ENCODE peak calls at places on chromosomes 3 and 15, in nine cellular contexts. K is astrocyte, C is osteoblast, F is stomach, U is fibroblast of pulmonary artery, G is upper lobe of right lung, I is fibroblast of lung, H is hepatocyte, Q is heart right ventricle. D is an unnamed sample.

GRCh38 chr15:94164202-94164807 is 67.1 kb upstream of the MCTP2 start:
- DNase-seq in K (no peak), F (peak), C (no peak), U (peak), Q (peak), G (no peak), H (peak), I (peak), D (peak)

GRCh38 chr15:80317389-80318169 is 65.6 kb upstream of the CTXND1 start:
- DNase-seq in C (peak), F (no peak), I (peak), U (peak), Q (peak), H (peak), K (peak), G (peak), D (peak)

GRCh38 chr3:42066516-42067181 is 24.5 kb upstream of the TRAK1 start:
- DNase-seq in I (peak), H (no peak), F (no peak), U (peak), Q (peak), C (peak), K (peak), G (no peak), D (peak)

GRCh38 chr15:51579012-51579411 is 43.6 kb downstream of the DMXL2 start:
- DNase-seq in F (no peak), U (peak), I (peak), H (no peak), Q (no peak), K (no peak), G (no peak), C (no peak), D (peak)

GRCh38 chr15:92807971-92808571 is 92.1 kb upstream of the CHD2 start:
- DNase-seq in U (peak), Q (peak), K (no peak), I (no peak), H (peak), F (no peak), G (no peak), C (peak), D (peak)

GRCh38 chr15:98754283-98755022 is 106.1 kb downstream of the IGF1R start:
- DNase-seq in U (peak), C (peak), Q (no peak), H (no peak), F (no peak), K (peak), G (no peak), I (peak), D (peak)

GRCh38 chr15:60469893-60470641 is 8.9 kb downstream of the ICE2 start:
- DNase-seq in H (no peak), I (no peak), F (no peak), Q (no peak), K (no peak), C (no peak), G (no peak), U (peak), D (peak)

GRCh38 chr15:95919460-95919859 is 411.0 kb upstream of the NR2F2 start:
- DNase-seq in Q (no peak), I (peak), K (peak), H (no peak), G (no peak), F (no peak), U (peak), C (no peak), D (no peak)

GRCh38 chr15:64651573-64652260 is 123.7 kb downstream of the RBPMS2 start:
- DNase-seq in G (no peak), H (peak), I (no peak), U (no peak), C (no peak), K (no peak), F (no peak), Q (no peak), D (peak)

GRCh38 chr3:10374311-10374710 is 53.4 kb upstream of the SEC13 start:
- DNase-seq in Q (no peak), C (no peak), G (no peak), I (no peak), F (no peak), K (no peak), H (no peak), U (no peak), D (no peak)

GRCh38 chr15:55218068-55218467 is 21.3 kb upstream of the RSL24D1 start:
- DNase-seq in H (no peak), U (no peak), Q (no peak), F (no peak), I (no peak), G (no peak), K (no peak), C (no peak), D (no peak)

GRCh38 chr3:187989458-187990153 is 164.4 kb upstream of the LPP start:
- DNase-seq in H (no peak), U (no peak), G (no peak), I (no peak), F (no peak), Q (no peak), C (no peak), K (peak), D (no peak)

GRCh38 chr3:139339219-139339906 is 4.5 kb upstream of the MRPS22 start:
- DNase-seq in Q (no peak), I (no peak), H (no peak), F (no peak), U (no peak), G (no peak), C (no peak), K (peak), D (no peak)

GRCh38 chr3:14562441-14562840 is 22.3 kb upstream of the GRIP2 start:
- DNase-seq in H (no peak), U (peak), G (no peak), C (no peak), F (no peak), K (peak), I (peak), Q (no peak), D (no peak)

GRCh38 chr3:126537730-126538281 is 13.9 kb downstream of the CHST13 start:
- DNase-seq in H (no peak), G (peak), F (no peak), C (no peak), I (peak), Q (no peak), K (no peak), U (no peak), D (peak)

GRCh38 chr3:65245133-65246076 is 557.6 kb upstream of the ADAMTS9 start:
- DNase-seq in U (peak), F (no peak), C (no peak), H (no peak), K (peak), I (peak), G (no peak), Q (no peak), D (peak)

GRCh38 chr3:31829826-31830426 is 151.1 kb downstream of the OSBPL10 start:
- DNase-seq in U (no peak), F (no peak), Q (no peak), G (no peak), I (no peak), C (no peak), H (no peak), K (no peak), D (no peak)

GRCh38 chr3:143820466-143821221 is 27.6 kb downstream of the SLC9A9 start:
- DNase-seq in G (no peak), I (no peak), U (no peak), C (no peak), K (no peak), H (no peak), Q (no peak), F (no peak), D (no peak)

GRCh38 chr3:32288819-32289218 is 50.3 kb downstream of the CMTM8 start:
- DNase-seq in G (no peak), Q (no peak), U (no peak), I (no peak), H (no peak), F (no peak), K (no peak), C (peak), D (no peak)

GRCh38 chr15:70050970-70051369 is 46.7 kb downstream of the TLE3 start:
- DNase-seq in K (no peak), C (peak), U (no peak), F (no peak), I (no peak), H (no peak), G (no peak), Q (no peak), D (no peak)

GRCh38 chr3:185646382-185647133 is 60.5 kb downstream of the SENP2 start:
- DNase-seq in G (no peak), F (no peak), H (no peak), Q (no peak), C (peak), K (no peak), U (no peak), I (no peak), D (no peak)

GRCh38 chr3:54670269-54671000 is 257.4 kb downstream of the LRTM1 start:
- DNase-seq in U (no peak), F (no peak), H (no peak), I (no peak), C (no peak), Q (no peak), G (no peak), K (no peak), D (no peak)

GRCh38 chr15:80789296-80789695 is 10.1 kb downstream of the CEMIP start:
- DNase-seq in G (no peak), C (peak), F (no peak), H (no peak), K (peak), I (no peak), U (no peak), Q (no peak), D (peak)

GRCh38 chr15:88066758-88067157 is 189.8 kb downstream of the NTRK3 start:
- DNase-seq in G (no peak), Q (no peak), K (no peak), F (no peak), I (no peak), C (no peak), U (no peak), H (no peak), D (no peak)

GRCh38 chr15:95295905-95296618 is 1034.4 kb upstream of the NR2F2 start:
- DNase-seq in Q (no peak), I (no peak), C (no peak), G (no peak), H (no peak), F (no peak), U (no peak), K (peak), D (no peak)

GRCh38 chr3:73510784-73511183 is 114.0 kb downstream of the PDZRN3 start:
- DNase-seq in Q (no peak), I (no peak), C (no peak), F (no peak), G (no peak), H (no peak), U (no peak), K (no peak), D (no peak)

GRCh38 chr15:31262901-31263671 is 63.5 kb upstream of the KLF13 start:
- DNase-seq in H (no peak), G (peak), C (peak), U (no peak), K (peak), I (peak), Q (no peak), F (peak), D (no peak)

GRCh38 chr3:128549283-128550112 is 56.5 kb upstream of the GATA2 start:
- DNase-seq in C (peak), I (peak), K (peak), H (peak), U (peak), G (peak), Q (peak), F (peak), D (peak)

GRCh38 chr3:52314495-52314894 is 1.6 kb upstream of the DNAH1 start:
- DNase-seq in G (no peak), Q (no peak), U (peak), F (no peak), I (peak), K (no peak), C (peak), H (no peak), D (no peak)

GRCh38 chr15:72340366-72340765 is 20.4 kb upstream of the CELF6 start:
- DNase-seq in G (no peak), H (no peak), U (peak), F (no peak), I (peak), K (no peak), C (no peak), Q (no peak), D (peak)

GRCh38 chr3:150020527-150020926 is 49.8 kb upstream of the PFN2 start:
- DNase-seq in I (peak), C (peak), G (no peak), H (no peak), U (peak), F (no peak), Q (no peak), K (peak), D (peak)

GRCh38 chr3:134445631-134446030 is 40.2 kb downstream of the ANAPC13 start:
- DNase-seq in H (peak), C (no peak), K (peak), F (no peak), U (peak), G (no peak), I (peak), Q (peak), D (peak)

GRCh38 chr3:13507791-13508339 is 27.8 kb downstream of the HDAC11 start:
- DNase-seq in K (no peak), U (no peak), Q (no peak), G (peak), F (no peak), H (peak), C (peak), I (no peak), D (no peak)

GRCh38 chr3:123284399-123285010 is 82.8 kb downstream of the SEC22A start:
- DNase-seq in I (no peak), U (no peak), G (no peak), Q (peak), K (no peak), C (peak), F (no peak), H (no peak), D (no peak)

GRCh38 chr15:70237626-70238025 is 139.9 kb upstream of the TLE3 start:
- DNase-seq in I (no peak), U (no peak), F (no peak), H (no peak), K (no peak), G (no peak), C (no peak), Q (no peak), D (no peak)

GRCh38 chr3:188874576-188874975 is 297.2 kb upstream of the TPRG1 start:
- DNase-seq in Q (no peak), C (no peak), U (no peak), I (no peak), K (no peak), G (no peak), F (no peak), H (no peak), D (no peak)

GRCh38 chr3:125128861-125129501 is 73.2 kb upstream of the HEG1 start:
- DNase-seq in C (peak), G (peak), H (peak), K (peak), U (peak), Q (no peak), F (no peak), I (peak), D (peak)

GRCh38 chr3:50221051-50221412 is 15.0 kb upstream of the GNAI2 start:
- DNase-seq in I (no peak), Q (no peak), H (no peak), G (no peak), K (no peak), F (no peak), C (peak), U (no peak), D (no peak)

GRCh38 chr3:50220109-50220508 is 15.0 kb downstream of the SLC38A3 start:
- DNase-seq in K (no peak), I (no peak), Q (no peak), G (no peak), C (peak), U (no peak), H (no peak), F (no peak), D (no peak)

GRCh38 chr3:50219285-50219684 is 14.2 kb downstream of the SLC38A3 start:
- DNase-seq in Q (no peak), G (no peak), I (no peak), U (no peak), C (no peak), H (no peak), F (no peak), K (no peak), D (no peak)

GRCh38 chr3:50222169-50222528 is 13.9 kb upstream of the GNAI2 start:
- DNase-seq in C (peak), Q (no peak), G (no peak), I (no peak), K (no peak), H (no peak), F (no peak), U (no peak), D (no peak)

DNA sequence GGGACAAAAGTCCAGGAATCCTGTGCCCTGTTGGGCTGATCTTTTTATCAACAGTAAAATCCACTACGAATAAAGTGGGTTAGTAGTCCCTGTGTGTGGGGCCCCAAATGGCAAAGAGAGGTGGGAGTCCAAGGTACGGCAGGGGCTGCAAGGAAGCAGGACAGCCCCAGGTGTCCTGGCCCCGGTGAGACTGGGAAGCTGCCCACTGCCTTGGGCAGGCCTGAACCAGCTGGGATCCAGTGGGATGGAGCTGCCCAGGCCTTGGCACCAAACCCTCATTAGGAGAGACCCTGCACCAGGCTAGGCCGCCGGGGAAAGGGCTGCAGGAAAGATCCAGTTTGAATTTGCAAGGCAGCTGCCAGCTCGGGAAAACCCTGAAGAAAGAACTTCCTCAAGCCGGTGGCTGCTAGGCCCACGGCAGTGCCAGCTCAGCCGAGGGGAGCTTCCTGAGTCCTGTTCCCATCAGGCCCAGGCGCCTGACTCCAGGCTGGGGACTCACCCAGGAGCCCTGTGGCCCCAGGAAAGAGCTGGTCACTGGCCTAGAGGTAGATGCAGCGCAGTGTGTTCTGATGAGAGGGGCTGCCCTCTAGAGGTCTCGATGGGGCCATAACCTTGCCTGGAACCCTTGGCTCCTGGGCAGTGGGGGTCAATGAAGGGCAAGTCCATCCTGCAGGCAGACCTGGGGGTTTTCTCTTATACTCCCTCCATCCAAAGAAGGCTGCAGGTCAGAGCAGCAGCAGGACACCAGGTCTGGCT is 14.4 kb upstream of the GNAI2 start:
- DNase-seq in K (no peak), G (no peak), C (peak), F (no peak), Q (no peak), H (no peak), I (no peak), U (no peak), D (no peak)
- TF ChIP-seq CTCF in K (no peak), G (no peak), C (no peak), F (no peak), Q (no peak), H (no peak), I (no peak), U (no peak), D (no peak)

GRCh38 chr15:34243226-34243625 is 18.4 kb downstream of the EMC4 start:
- DNase-seq in H (no peak), I (no peak), K (peak), U (peak), C (no peak), Q (no peak), F (no peak), G (no peak), D (no peak)
- H3K4me3 ChIP-seq in H (no peak), I (no peak), K (no peak), U (no peak), C (no peak), Q (no peak), F (no peak), G (no peak), D (no peak)

DNA sequence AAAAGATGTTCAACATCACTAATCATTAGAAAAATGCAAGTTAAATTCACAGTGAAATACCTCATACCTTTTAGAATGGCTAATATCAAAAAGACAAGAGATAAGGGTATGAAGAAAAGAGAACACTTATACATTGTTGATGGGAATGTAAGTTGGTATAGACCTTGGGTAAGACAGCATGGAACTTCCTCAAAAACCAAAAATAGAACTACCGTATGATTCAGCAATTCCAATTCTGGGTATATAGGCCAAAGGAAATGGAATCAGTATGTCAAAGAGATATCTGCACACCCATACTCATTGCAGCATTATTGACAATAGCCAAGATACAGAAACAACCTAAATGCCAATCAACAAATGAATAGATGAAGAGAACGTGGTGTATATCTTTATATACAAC is 166.8 kb upstream of the LRRN1 start:
- DNase-seq in C (no peak), F (no peak), K (no peak), G (no peak), I (no peak), Q (no peak), U (no peak), H (no peak), D (no peak)
- TF ChIP-seq CTCF in C (no peak), F (no peak), K (no peak), G (no peak), I (no peak), Q (no peak), U (no peak), H (no peak), D (no peak)

DNA sequence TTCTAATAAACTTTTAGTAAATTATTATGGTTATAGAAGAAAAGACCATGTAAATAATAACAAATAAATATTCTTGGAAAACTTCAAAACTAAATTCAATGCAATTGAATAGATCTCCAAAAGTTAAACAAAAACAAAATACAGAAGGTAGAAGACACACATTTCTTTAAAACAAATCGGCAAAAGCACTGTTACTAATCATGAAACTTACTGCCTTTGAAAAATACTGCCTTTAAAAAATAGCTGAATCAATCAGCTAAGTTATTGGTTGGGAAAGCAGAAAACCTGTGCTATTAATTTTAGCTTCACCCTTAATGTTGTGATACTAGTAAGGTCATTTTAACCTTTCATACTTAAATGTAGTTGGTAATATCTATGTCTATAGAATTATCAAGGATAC is 3.0 kb downstream of the GPR15 start:
- DNase-seq in H (no peak), U (no peak), I (no peak), Q (no peak), G (no peak), C (no peak), F (no peak), K (no peak), D (no peak)
- H3K4me3 ChIP-seq in H (no peak), U (no peak), I (no peak), Q (no peak), G (no peak), C (no peak), F (no peak), K (no peak), D (no peak)

DNA sequence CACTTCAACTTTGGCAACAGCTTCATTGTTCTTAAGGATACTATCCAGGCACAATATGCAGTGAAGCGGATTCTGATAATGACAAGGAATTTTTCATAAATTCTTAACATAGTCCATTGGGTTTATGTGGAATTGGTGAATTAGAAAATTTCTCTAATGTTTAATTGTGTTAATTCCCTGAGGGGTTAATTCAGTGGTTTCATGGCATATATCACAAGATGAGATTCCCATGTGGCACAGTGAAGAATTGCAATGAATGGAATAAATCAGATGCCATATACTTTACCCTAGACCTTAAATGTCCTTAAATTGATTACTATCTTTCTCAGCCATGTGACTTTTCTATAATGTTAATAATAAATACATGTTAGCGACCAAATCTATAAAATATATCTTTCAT is 1244.1 kb downstream of the ROBO2 start:
- DNase-seq in K (no peak), I (no peak), G (no peak), U (no peak), F (no peak), Q (no peak), H (no peak), C (no peak), D (no peak)
- TF ChIP-seq CTCF in K (peak), I (no peak), G (no peak), U (no peak), F (no peak), Q (no peak), H (no peak), C (no peak), D (no peak)

GRCh38 chr3:100209948-100210776 is 50.6 kb upstream of the TBC1D23 start:
- DNase-seq in H (no peak), K (no peak), Q (no peak), C (no peak), G (no peak), F (no peak), I (peak), U (peak), D (peak)
- H3K4me3 ChIP-seq in H (no peak), K (no peak), Q (no peak), C (no peak), G (no peak), F (no peak), I (no peak), U (no peak), D (no peak)

GRCh38 chr3:112333002-112333385 is at the start of gene CD200:
- DNase-seq in G (peak), U (peak), K (peak), F (peak), I (peak), C (peak), Q (peak), H (peak), D (peak)
- TF ChIP-seq CTCF in G (no peak), U (peak), K (no peak), F (no peak), I (no peak), C (no peak), Q (no peak), H (no peak), D (peak)

D was measured in fibroblast of villous mesenchyme.